ENCODE peak calls at places on chromosomes 3 and 15, in six cellular contexts. M is body of pancreas; H is A172; F is AML-193; Q is stimulated activated CD4-positive, alpha-beta T cell treated with anti-CD3 and anti-CD28 coated beads, Interleukin-1b, Interleukin-23, amount 100 ng/mL, for 4 hours; V is heart left ventricle. R is an unnamed sample.

GRCh38 chr3:147572970-147573340 is 163.8 kb downstream of the ZIC1 start:
- DNase-seq in M (no peak), H (peak), F (no peak), Q (no peak), V (no peak), R (no peak)

GRCh38 chr15:65805019-65805738 is 13.1 kb upstream of the DENND4A start:
- DNase-seq in M (peak), H (no peak), F (no peak), Q (no peak), V (no peak), R (no peak)

GRCh38 chr3:69738291-69738690 is 973 bp upstream of the MITF start:
- DNase-seq in M (no peak), H (no peak), F (no peak), Q (no peak), V (no peak), R (no peak)

GRCh38 chr3:172869356-172869755 is 118.8 kb downstream of the ECT2 start:
- DNase-seq in M (no peak), H (no peak), F (no peak), Q (no peak), V (no peak), R (no peak)

GRCh38 chr3:195849322-195850074 is 37.8 kb upstream of the MUC4 start:
- DNase-seq in M (no peak), H (no peak), F (no peak), Q (no peak), V (no peak), R (no peak)

GRCh38 chr3:150286390-150287147 is 121.5 kb upstream of the TSC22D2 start:
- DNase-seq in M (peak), H (peak), F (peak), Q (peak), V (no peak), R (no peak)

GRCh38 chr15:94877833-94878232 is 646.5 kb downstream of the MCTP2 start:
- DNase-seq in M (no peak), H (no peak), F (no peak), Q (no peak), V (no peak), R (no peak)

GRCh38 chr3:31420311-31420710 is 112.4 kb upstream of the STT3B start:
- DNase-seq in M (no peak), H (no peak), F (no peak), Q (no peak), V (no peak), R (no peak)

GRCh38 chr3:129233538-129233937 is 15.9 kb upstream of the COPG1 start:
- DNase-seq in M (no peak), H (no peak), F (peak), Q (no peak), V (peak), R (no peak)

GRCh38 chr3:69914395-69914794 is 85.1 kb upstream of the SAMMSON start:
- DNase-seq in M (no peak), H (peak), F (no peak), Q (no peak), V (no peak), R (no peak)

GRCh38 chr3:183275418-183275817 is 22.4 kb downstream of the B3GNT5 start:
- DNase-seq in M (no peak), H (no peak), F (peak), Q (no peak), V (no peak), R (no peak)

GRCh38 chr3:136142592-136142991 is 53.5 kb downstream of the MSL2 start:
- DNase-seq in M (no peak), H (peak), F (no peak), Q (no peak), V (no peak), R (no peak)

GRCh38 chr3:133152056-133152455 is 113.9 kb downstream of the TMEM108 start:
- DNase-seq in M (no peak), H (no peak), F (no peak), Q (no peak), V (no peak), R (no peak)

GRCh38 chr3:101574388-101575156 is 592 bp downstream of the PCNP start:
- DNase-seq in M (peak), H (peak), F (peak), Q (peak), V (peak), R (no peak)

GRCh38 chr3:196144383-196145105 is 62.7 kb upstream of the TFRC start:
- DNase-seq in M (no peak), H (peak), F (no peak), Q (no peak), V (no peak), R (no peak)

GRCh38 chr3:107367353-107367752 is 9.9 kb upstream of the CCDC54 start:
- DNase-seq in M (no peak), H (peak), F (peak), Q (no peak), V (no peak), R (no peak)

GRCh38 chr3:54122046-54122801 is at the start of gene CACNA2D3:
- DNase-seq in M (peak), H (peak), F (no peak), Q (no peak), V (peak), R (peak)

GRCh38 chr15:62648954-62649353 is 393.6 kb upstream of the TPM1 start:
- DNase-seq in M (no peak), H (peak), F (no peak), Q (no peak), V (no peak), R (no peak)

GRCh38 chr3:45567730-45568172 is 26.8 kb upstream of the LIMD1 start:
- DNase-seq in M (no peak), H (no peak), F (no peak), Q (no peak), V (no peak), R (no peak)

GRCh38 chr3:127037021-127037400 is 54.1 kb downstream of the PLXNA1 start:
- DNase-seq in M (no peak), H (no peak), F (no peak), Q (no peak), V (no peak), R (no peak)

GRCh38 chr3:42698911-42699230 is 3.7 kb downstream of the HHATL start:
- DNase-seq in M (no peak), H (no peak), F (no peak), Q (no peak), V (peak), R (no peak)

GRCh38 chr15:60649845-60650548 is 171.1 kb upstream of the ICE2 start:
- DNase-seq in M (no peak), H (no peak), F (no peak), Q (peak), V (no peak), R (no peak)

GRCh38 chr3:172129868-172130751 is 90.7 kb downstream of the FNDC3B start:
- DNase-seq in M (peak), H (peak), F (peak), Q (no peak), V (peak), R (no peak)